ENCODE peak calls at places on chromosomes 7 and 10, in four cellular contexts. W is GM13976, B is HFF-Myc, Z is psoas muscle. A is an unnamed sample.

GRCh38 chr10:93813507-93814465 is 56.0 kb downstream of the LGI1 start:
- DNase-seq in Z (peak), W (peak), B (no peak), A (no peak)

GRCh38 chr10:77361846-77362245 is 275.8 kb downstream of the KCNMA1 start:
- DNase-seq in Z (no peak), W (no peak), B (no peak), A (no peak)

GRCh38 chr7:151146761-151147160 is 20.7 kb downstream of the GBX1 start:
- DNase-seq in Z (no peak), W (no peak), B (no peak), A (no peak)

GRCh38 chr7:52168085-52168484 is 851.5 kb upstream of the COBL start:
- DNase-seq in W (no peak), Z (no peak), B (no peak), A (no peak)

GRCh38 chr10:102347236-102347828 is 48.2 kb upstream of the NFKB2 start:
- DNase-seq in B (no peak), Z (peak), W (peak), A (no peak)

GRCh38 chr10:113409147-113409546 is 143.7 kb upstream of the HABP2 start:
- DNase-seq in B (no peak), Z (no peak), W (no peak), A (no peak)

GRCh38 chr10:101563007-101563406 is 25.1 kb downstream of the POLL start:
- DNase-seq in W (no peak), Z (no peak), B (no peak), A (no peak)

GRCh38 chr7:19958309-19958896 is 185.0 kb upstream of the TMEM196 start:
- DNase-seq in W (no peak), B (no peak), Z (no peak), A (peak)

GRCh38 chr10:132446661-132447445 is 49.9 kb downstream of the PWWP2B start:
- DNase-seq in W (no peak), Z (no peak), B (no peak), A (no peak)

GRCh38 chr10:15344876-15345285 is 26.2 kb downstream of the FAM171A1 start:
- DNase-seq in B (no peak), W (no peak), Z (no peak), A (no peak)

GRCh38 chr7:87216701-87217508 is 2.6 kb downstream of the TMEM243 start:
- DNase-seq in W (peak), B (no peak), Z (no peak), A (no peak)

GRCh38 chr10:113733635-113734034 is 17.8 kb upstream of the PLEKHS1 start:
- DNase-seq in B (no peak), Z (no peak), W (no peak), A (no peak)

GRCh38 chr10:98516352-98516751 is 69.6 kb upstream of the HPS1 start:
- DNase-seq in B (no peak), W (no peak), Z (no peak), A (no peak)

GRCh38 chr7:158710651-158711102 is 6.1 kb upstream of the NCAPG2 start:
- DNase-seq in W (peak), B (no peak), Z (no peak), A (no peak)

GRCh38 chr7:112571852-112572607 is 91.2 kb downstream of the LSMEM1 start:
- DNase-seq in Z (no peak), W (no peak), B (no peak), A (no peak)

GRCh38 chr10:103273026-103273425 is 3.9 kb upstream of the INA start:
- DNase-seq in W (no peak), Z (peak), B (peak), A (peak)

GRCh38 chr7:140403878-140404564 is at the start of gene RAB19:
- DNase-seq in Z (no peak), W (peak), B (no peak), A (no peak)

GRCh38 chr7:100603697-100604077 is 1.5 kb downstream of the PCOLCE start:
- DNase-seq in Z (no peak), W (no peak), B (no peak), A (no peak)

GRCh38 chr10:14602807-14603538 is 171.7 kb downstream of the FAM107B start:
- DNase-seq in B (no peak), Z (no peak), W (no peak), A (no peak)

GRCh38 chr7:133853706-133854276 is 273.3 kb upstream of the LRGUK start:
- DNase-seq in W (peak), Z (peak), B (peak), A (peak)

GRCh38 chr7:18693401-18693800 is 197.9 kb downstream of the HDAC9 start:
- DNase-seq in W (no peak), B (peak), Z (peak), A (peak)
- TF ChIP-seq CTCF in W (no peak), B (peak), Z (peak), A (peak)

GRCh38 chr7:131932271-131932670 is 375.8 kb upstream of the PODXL start:
- DNase-seq in Z (no peak), W (no peak), B (no peak), A (no peak)
- TF ChIP-seq CTCF in Z (no peak), W (no peak), B (no peak), A (no peak)

GRCh38 chr10:1142596-1142995 is 86.4 kb downstream of the WDR37 start:
- DNase-seq in B (no peak), Z (no peak), W (no peak), A (no peak)
- TF ChIP-seq CTCF in B (peak), Z (no peak), W (peak), A (peak)

GRCh38 chr7:4100691-4101090 is 581.4 kb upstream of the FOXK1 start:
- DNase-seq in B (no peak), Z (no peak), W (no peak), A (no peak)

GRCh38 chr7:4102231-4102841 is 579.8 kb upstream of the FOXK1 start:
- DNase-seq in W (no peak), B (no peak), Z (no peak), A (no peak)

GRCh38 chr7:4099651-4100050 is 582.4 kb upstream of the FOXK1 start:
- DNase-seq in B (no peak), Z (no peak), W (no peak), A (no peak)

GRCh38 chr7:4100148-4100547 is 581.9 kb upstream of the FOXK1 start:
- DNase-seq in Z (no peak), W (no peak), B (no peak), A (no peak)

GRCh38 chr7:4103352-4104091 is 578.6 kb upstream of the FOXK1 start:
- DNase-seq in W (no peak), Z (no peak), B (no peak), A (no peak)
- TF ChIP-seq CTCF in W (no peak), Z (no peak), B (no peak), A (no peak)

DNA sequence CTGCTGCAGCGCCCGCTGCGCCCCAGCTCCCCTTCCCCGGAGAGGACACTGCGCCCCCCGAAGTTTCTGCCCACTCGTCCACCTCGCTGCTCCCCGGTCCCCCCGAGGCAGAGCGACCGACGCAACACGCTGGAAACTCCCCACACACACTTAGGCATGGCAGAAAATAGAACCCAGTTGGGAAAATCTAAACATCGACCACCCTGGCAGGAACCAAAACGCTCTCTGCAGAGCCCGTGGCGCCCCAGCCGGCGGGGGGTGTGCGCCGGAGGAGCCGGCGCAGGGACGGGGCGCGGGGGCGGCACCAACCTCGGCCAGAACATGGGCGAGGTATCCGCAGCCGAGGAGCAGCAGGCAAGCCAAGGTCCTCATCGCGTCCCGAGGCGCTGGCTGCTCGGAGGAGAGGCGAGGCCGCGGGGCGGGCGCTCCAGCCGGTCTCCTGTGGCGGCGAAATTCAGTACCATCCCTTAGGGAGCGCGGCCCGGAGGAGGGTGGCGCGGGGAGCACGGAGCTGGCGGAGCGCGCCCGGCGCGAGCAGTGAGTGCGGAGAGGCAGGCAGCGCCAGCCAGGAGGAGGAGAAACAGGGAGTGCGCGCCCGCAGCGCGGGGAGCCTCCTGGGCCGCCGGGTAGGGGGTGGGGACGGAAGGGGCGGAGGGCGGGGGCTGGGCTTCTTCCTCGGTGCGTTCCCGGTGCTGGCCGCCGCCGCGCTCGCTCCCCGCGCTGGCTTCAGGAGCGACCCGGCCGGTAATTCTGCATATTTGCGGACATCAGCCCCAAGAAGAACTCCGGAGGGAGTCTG is 817 bp downstream of the PDGFA start:
- DNase-seq in B (no peak), W (peak), Z (peak), A (no peak)
- TF ChIP-seq CTCF in B (no peak), W (no peak), Z (no peak), A (no peak)

A was measured in AG04449.